ENCODE peak calls at places on chromosomes 12 and 14, in six cellular contexts. One of them, this sample, is unnamed. For H3K36me3, the result is how much of the 10 kb centered on the place peaks cover.

GRCh38 chr12:48601013-48601756 is 31.3 kb upstream of the LALBA start:
- DNase-seq in CD4-positive, alpha-beta memory T cell: no peak
- DNase-seq in CD8-positive, alpha-beta memory T cell: no peak
- DNase-seq in CD8-positive, alpha-beta T cell: no peak
- DNase-seq in CD4-positive, CD25-positive, alpha-beta regulatory T cell: no peak
- DNase-seq in right atrium auricular region: no peak
- DNase-seq in this sample: no peak

GRCh38 chr12:115953031-115953430 is 324.5 kb downstream of the MED13L start:
- DNase-seq in CD4-positive, CD25-positive, alpha-beta regulatory T cell: no peak
- DNase-seq in CD8-positive, alpha-beta T cell: no peak
- DNase-seq in CD4-positive, alpha-beta memory T cell: no peak
- DNase-seq in CD8-positive, alpha-beta memory T cell: no peak
- DNase-seq in right atrium auricular region: no peak
- DNase-seq in this sample: no peak

GRCh38 chr14:64680013-64680674 is 24.1 kb upstream of the PLEKHG3 start:
- DNase-seq in right atrium auricular region: no peak
- DNase-seq in CD4-positive, CD25-positive, alpha-beta regulatory T cell: no peak
- DNase-seq in CD4-positive, alpha-beta memory T cell: no peak
- DNase-seq in CD8-positive, alpha-beta T cell: no peak
- DNase-seq in CD8-positive, alpha-beta memory T cell: no peak
- DNase-seq in this sample: no peak

GRCh38 chr14:96888593-96888992 is 91.4 kb downstream of the VRK1 start:
- DNase-seq in CD8-positive, alpha-beta memory T cell: no peak
- DNase-seq in CD4-positive, CD25-positive, alpha-beta regulatory T cell: no peak
- DNase-seq in CD4-positive, alpha-beta memory T cell: no peak
- DNase-seq in right atrium auricular region: no peak
- DNase-seq in CD8-positive, alpha-beta T cell: no peak
- DNase-seq in this sample: no peak

GRCh38 chr12:53171725-53172329 is 8.7 kb upstream of the ZNF740 start:
- DNase-seq in CD8-positive, alpha-beta T cell: no peak
- DNase-seq in CD8-positive, alpha-beta memory T cell: no peak
- DNase-seq in right atrium auricular region: no peak
- DNase-seq in CD4-positive, CD25-positive, alpha-beta regulatory T cell: no peak
- DNase-seq in CD4-positive, alpha-beta memory T cell: no peak
- DNase-seq in this sample: no peak

GRCh38 chr12:67354322-67354721 is 85.2 kb downstream of the CAND1 start:
- DNase-seq in CD4-positive, alpha-beta memory T cell: no peak
- DNase-seq in CD8-positive, alpha-beta T cell: no peak
- DNase-seq in right atrium auricular region: peak
- DNase-seq in CD8-positive, alpha-beta memory T cell: no peak
- DNase-seq in CD4-positive, CD25-positive, alpha-beta regulatory T cell: no peak
- DNase-seq in this sample: no peak

GRCh38 chr12:124321556-124322270 is 26.8 kb downstream of the RFLNA start:
- DNase-seq in CD8-positive, alpha-beta memory T cell: no peak
- DNase-seq in CD4-positive, CD25-positive, alpha-beta regulatory T cell: no peak
- DNase-seq in CD4-positive, alpha-beta memory T cell: no peak
- DNase-seq in CD8-positive, alpha-beta T cell: no peak
- DNase-seq in right atrium auricular region: no peak
- DNase-seq in this sample: no peak

GRCh38 chr12:119693006-119693405 is 25.1 kb downstream of the PRKAB1 start:
- DNase-seq in CD4-positive, alpha-beta memory T cell: no peak
- DNase-seq in CD8-positive, alpha-beta T cell: no peak
- DNase-seq in CD4-positive, CD25-positive, alpha-beta regulatory T cell: no peak
- DNase-seq in right atrium auricular region: peak
- DNase-seq in CD8-positive, alpha-beta memory T cell: no peak
- DNase-seq in this sample: no peak

GRCh38 chr12:8145754-8146415 is 10.9 kb upstream of the ZNF705A start:
- DNase-seq in CD8-positive, alpha-beta memory T cell: no peak
- DNase-seq in CD4-positive, alpha-beta memory T cell: no peak
- DNase-seq in CD4-positive, CD25-positive, alpha-beta regulatory T cell: no peak
- DNase-seq in right atrium auricular region: no peak
- DNase-seq in CD8-positive, alpha-beta T cell: no peak
- DNase-seq in this sample: peak

GRCh38 chr12:123061806-123062205 is 81.3 kb downstream of the ARL6IP4 start:
- DNase-seq in CD4-positive, CD25-positive, alpha-beta regulatory T cell: no peak
- DNase-seq in CD4-positive, alpha-beta memory T cell: no peak
- DNase-seq in right atrium auricular region: no peak
- DNase-seq in CD8-positive, alpha-beta T cell: no peak
- DNase-seq in CD8-positive, alpha-beta memory T cell: no peak
- DNase-seq in this sample: no peak

GRCh38 chr14:35532783-35533356 is 1.1 kb upstream of the INSM2 start:
- DNase-seq in CD4-positive, alpha-beta memory T cell: no peak
- DNase-seq in CD8-positive, alpha-beta memory T cell: no peak
- DNase-seq in right atrium auricular region: no peak
- DNase-seq in CD4-positive, CD25-positive, alpha-beta regulatory T cell: peak
- DNase-seq in CD8-positive, alpha-beta T cell: no peak
- DNase-seq in this sample: no peak

GRCh38 chr12:2691340-2692111 is 103.2 kb upstream of the FKBP4 start:
- DNase-seq in CD8-positive, alpha-beta T cell: peak
- DNase-seq in CD4-positive, CD25-positive, alpha-beta regulatory T cell: peak
- DNase-seq in CD8-positive, alpha-beta memory T cell: peak
- DNase-seq in CD4-positive, alpha-beta memory T cell: peak
- DNase-seq in right atrium auricular region: no peak
- DNase-seq in this sample: no peak

GRCh38 chr14:64416348-64416932 is 28.3 kb downstream of the MTHFD1 start:
- DNase-seq in CD4-positive, alpha-beta memory T cell: no peak
- DNase-seq in CD8-positive, alpha-beta T cell: no peak
- DNase-seq in right atrium auricular region: no peak
- DNase-seq in CD4-positive, CD25-positive, alpha-beta regulatory T cell: no peak
- DNase-seq in CD8-positive, alpha-beta memory T cell: no peak
- DNase-seq in this sample: no peak

GRCh38 chr14:61184117-61184516 is 97.0 kb downstream of the TMEM30B start:
- DNase-seq in right atrium auricular region: no peak
- DNase-seq in CD4-positive, alpha-beta memory T cell: no peak
- DNase-seq in CD4-positive, CD25-positive, alpha-beta regulatory T cell: no peak
- DNase-seq in CD8-positive, alpha-beta memory T cell: no peak
- DNase-seq in CD8-positive, alpha-beta T cell: no peak
- DNase-seq in this sample: no peak

GRCh38 chr14:64792231-64792630 is 87.5 kb downstream of the SPTB start:
- DNase-seq in CD4-positive, CD25-positive, alpha-beta regulatory T cell: no peak
- DNase-seq in right atrium auricular region: no peak
- DNase-seq in CD8-positive, alpha-beta memory T cell: no peak
- DNase-seq in CD4-positive, alpha-beta memory T cell: no peak
- DNase-seq in CD8-positive, alpha-beta T cell: no peak
- DNase-seq in this sample: no peak

GRCh38 chr12:117093918-117094630 is 5.1 kb downstream of the TESC start:
- DNase-seq in CD4-positive, alpha-beta memory T cell: no peak
- DNase-seq in CD8-positive, alpha-beta T cell: no peak
- DNase-seq in CD8-positive, alpha-beta memory T cell: no peak
- DNase-seq in CD4-positive, CD25-positive, alpha-beta regulatory T cell: no peak
- DNase-seq in right atrium auricular region: no peak
- DNase-seq in this sample: peak

GRCh38 chr12:84508943-84509342 is 403.7 kb downstream of the SLC6A15 start:
- DNase-seq in CD4-positive, alpha-beta memory T cell: no peak
- DNase-seq in CD8-positive, alpha-beta memory T cell: no peak
- DNase-seq in CD4-positive, CD25-positive, alpha-beta regulatory T cell: no peak
- DNase-seq in CD8-positive, alpha-beta T cell: no peak
- DNase-seq in right atrium auricular region: no peak
- DNase-seq in this sample: no peak

GRCh38 chr12:29799591-29799990 is 15.8 kb upstream of the TMTC1 start:
- DNase-seq in CD8-positive, alpha-beta T cell: no peak
- DNase-seq in CD4-positive, CD25-positive, alpha-beta regulatory T cell: no peak
- DNase-seq in right atrium auricular region: no peak
- DNase-seq in CD8-positive, alpha-beta memory T cell: no peak
- DNase-seq in CD4-positive, alpha-beta memory T cell: no peak
- DNase-seq in this sample: no peak

GRCh38 chr12:54216580-54217308 is 28.0 kb upstream of the SMUG1 start:
- DNase-seq in CD4-positive, CD25-positive, alpha-beta regulatory T cell: peak
- DNase-seq in right atrium auricular region: peak
- DNase-seq in CD8-positive, alpha-beta memory T cell: peak
- DNase-seq in CD4-positive, alpha-beta memory T cell: peak
- DNase-seq in CD8-positive, alpha-beta T cell: peak
- DNase-seq in this sample: peak

GRCh38 chr12:80939231-80939950 is 1.7 kb upstream of the LIN7A start:
- DNase-seq in right atrium auricular region: no peak
- DNase-seq in CD4-positive, CD25-positive, alpha-beta regulatory T cell: no peak
- DNase-seq in CD8-positive, alpha-beta T cell: no peak
- DNase-seq in CD4-positive, alpha-beta memory T cell: no peak
- DNase-seq in CD8-positive, alpha-beta memory T cell: no peak
- DNase-seq in this sample: no peak

DNA sequence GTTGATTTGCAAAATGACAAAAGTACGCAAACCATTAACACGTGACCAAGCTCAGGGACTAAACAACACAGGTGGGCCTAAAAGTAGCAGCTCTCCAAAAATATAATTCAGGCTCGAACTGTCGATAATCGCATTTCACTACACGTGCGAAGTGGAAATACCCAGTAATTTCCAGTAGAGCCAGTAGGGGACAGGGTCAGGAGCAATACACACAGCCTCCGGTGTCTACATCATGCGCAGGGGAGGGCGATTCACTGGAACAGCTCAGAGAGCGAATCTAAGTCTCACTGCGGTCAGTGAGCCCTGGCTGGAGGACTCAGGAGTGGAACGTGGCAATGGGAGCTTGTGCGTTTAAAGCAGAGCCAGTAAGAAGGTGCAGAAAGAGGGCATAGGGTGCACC is 40.4 kb downstream of the SETD3 start:
- DNase-seq in CD8-positive, alpha-beta memory T cell: no peak
- DNase-seq in CD8-positive, alpha-beta T cell: no peak
- DNase-seq in right atrium auricular region: no peak
- DNase-seq in CD4-positive, CD25-positive, alpha-beta regulatory T cell: no peak
- DNase-seq in CD4-positive, alpha-beta memory T cell: no peak
- DNase-seq in this sample: no peak
- H3K36me3 ChIP-seq in CD8-positive, alpha-beta memory T cell: under half
- H3K36me3 ChIP-seq in CD8-positive, alpha-beta T cell: under half
- H3K36me3 ChIP-seq in right atrium auricular region: under half
- H3K36me3 ChIP-seq in CD4-positive, CD25-positive, alpha-beta regulatory T cell: under half
- H3K36me3 ChIP-seq in CD4-positive, alpha-beta memory T cell: under half
- H3K36me3 ChIP-seq in this sample: half or more

DNA sequence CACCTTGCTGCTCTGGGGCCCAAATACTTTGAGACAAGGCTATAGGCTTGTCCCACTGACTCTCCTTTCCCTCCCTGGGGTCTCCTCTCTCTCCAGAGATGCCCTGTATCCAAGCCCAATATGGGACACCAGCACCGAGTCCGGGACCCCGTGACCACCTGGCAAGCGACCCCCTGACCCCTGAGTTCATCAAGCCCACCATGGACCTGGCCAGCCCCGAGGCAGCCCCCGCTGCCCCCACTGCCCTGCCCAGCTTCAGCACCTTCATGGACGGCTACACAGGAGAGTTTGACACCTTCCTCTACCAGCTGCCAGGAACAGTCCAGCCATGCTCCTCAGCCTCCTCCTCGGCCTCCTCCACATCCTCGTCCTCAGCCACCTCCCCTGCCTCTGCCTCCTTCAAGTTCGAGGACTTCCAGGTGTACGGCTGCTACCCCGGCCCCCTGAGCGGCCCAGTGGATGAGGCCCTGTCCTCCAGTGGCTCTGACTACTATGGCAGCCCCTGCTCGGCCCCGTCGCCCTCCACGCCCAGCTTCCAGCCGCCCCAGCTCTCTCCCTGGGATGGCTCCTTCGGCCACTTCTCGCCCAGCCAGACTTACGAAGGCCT is 3.1 kb downstream of the NR4A1 start:
- DNase-seq in right atrium auricular region: no peak
- DNase-seq in CD4-positive, alpha-beta memory T cell: no peak
- DNase-seq in CD8-positive, alpha-beta memory T cell: no peak
- DNase-seq in CD8-positive, alpha-beta T cell: no peak
- DNase-seq in CD4-positive, CD25-positive, alpha-beta regulatory T cell: no peak
- DNase-seq in this sample: no peak
- H3K27ac ChIP-seq in right atrium auricular region: peak
- H3K27ac ChIP-seq in CD4-positive, alpha-beta memory T cell: no peak
- H3K27ac ChIP-seq in CD8-positive, alpha-beta memory T cell: no peak
- H3K27ac ChIP-seq in CD8-positive, alpha-beta T cell: no peak
- H3K27ac ChIP-seq in CD4-positive, CD25-positive, alpha-beta regulatory T cell: no peak
- H3K27ac ChIP-seq in this sample: no peak

GRCh38 chr12:69529021-69529420 is 56.2 kb upstream of the CCT2 start:
- DNase-seq in right atrium auricular region: no peak
- DNase-seq in CD8-positive, alpha-beta T cell: no peak
- DNase-seq in CD4-positive, alpha-beta memory T cell: no peak
- DNase-seq in CD8-positive, alpha-beta memory T cell: no peak
- DNase-seq in CD4-positive, CD25-positive, alpha-beta regulatory T cell: no peak
- DNase-seq in this sample: no peak

GRCh38 chr12:69534389-69534822 is 50.9 kb upstream of the CCT2 start:
- DNase-seq in CD4-positive, CD25-positive, alpha-beta regulatory T cell: no peak
- DNase-seq in CD8-positive, alpha-beta T cell: no peak
- DNase-seq in right atrium auricular region: peak
- DNase-seq in CD8-positive, alpha-beta memory T cell: no peak
- DNase-seq in CD4-positive, alpha-beta memory T cell: no peak
- DNase-seq in this sample: peak
- H3K36me3 ChIP-seq in CD4-positive, CD25-positive, alpha-beta regulatory T cell: under half
- H3K36me3 ChIP-seq in CD8-positive, alpha-beta T cell: under half
- H3K36me3 ChIP-seq in right atrium auricular region: under half
- H3K36me3 ChIP-seq in CD8-positive, alpha-beta memory T cell: under half
- H3K36me3 ChIP-seq in CD4-positive, alpha-beta memory T cell: under half
- H3K36me3 ChIP-seq in this sample: under half

DNA sequence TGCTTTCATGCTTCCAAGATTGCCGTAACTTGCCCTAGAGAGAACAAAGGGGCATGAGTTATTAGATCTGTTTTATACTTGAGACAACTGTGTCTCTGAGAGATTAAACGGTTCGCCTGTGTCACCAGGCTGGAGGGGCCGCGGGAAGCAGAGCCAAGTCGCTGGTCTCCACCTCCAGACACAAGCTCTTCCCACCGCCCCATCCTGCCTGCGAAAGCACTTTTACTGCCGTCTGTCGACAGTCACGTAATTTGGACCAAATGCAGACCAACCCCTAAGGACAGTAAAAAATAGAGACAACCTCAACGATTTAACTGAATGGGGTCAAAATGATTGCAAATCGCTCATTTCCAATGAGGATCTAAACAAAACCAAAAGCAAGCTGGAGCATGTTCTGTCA is 17.3 kb downstream of the GSC start:
- DNase-seq in right atrium auricular region: no peak
- DNase-seq in CD4-positive, CD25-positive, alpha-beta regulatory T cell: no peak
- DNase-seq in CD8-positive, alpha-beta T cell: no peak
- DNase-seq in CD8-positive, alpha-beta memory T cell: no peak
- DNase-seq in CD4-positive, alpha-beta memory T cell: no peak
- DNase-seq in this sample: no peak
- H3K27ac ChIP-seq in right atrium auricular region: no peak
- H3K27ac ChIP-seq in CD4-positive, CD25-positive, alpha-beta regulatory T cell: no peak
- H3K27ac ChIP-seq in CD8-positive, alpha-beta T cell: no peak
- H3K27ac ChIP-seq in CD8-positive, alpha-beta memory T cell: no peak
- H3K27ac ChIP-seq in CD4-positive, alpha-beta memory T cell: no peak
- H3K27ac ChIP-seq in this sample: no peak

GRCh38 chr12:6219980-6220379 is 19.8 kb downstream of the CD9 start:
- DNase-seq in CD8-positive, alpha-beta T cell: no peak
- DNase-seq in CD4-positive, CD25-positive, alpha-beta regulatory T cell: no peak
- DNase-seq in right atrium auricular region: no peak
- DNase-seq in CD8-positive, alpha-beta memory T cell: no peak
- DNase-seq in CD4-positive, alpha-beta memory T cell: no peak
- DNase-seq in this sample: no peak
- H3K36me3 ChIP-seq in CD8-positive, alpha-beta T cell: under half
- H3K36me3 ChIP-seq in CD4-positive, CD25-positive, alpha-beta regulatory T cell: under half
- H3K36me3 ChIP-seq in right atrium auricular region: under half
- H3K36me3 ChIP-seq in CD8-positive, alpha-beta memory T cell: under half
- H3K36me3 ChIP-seq in CD4-positive, alpha-beta memory T cell: under half
- H3K36me3 ChIP-seq in this sample: under half

GRCh38 chr14:21537088-21537424 is 10.9 kb upstream of the SALL2 start:
- DNase-seq in CD8-positive, alpha-beta T cell: no peak
- DNase-seq in CD4-positive, CD25-positive, alpha-beta regulatory T cell: no peak
- DNase-seq in CD4-positive, alpha-beta memory T cell: no peak
- DNase-seq in right atrium auricular region: no peak
- DNase-seq in CD8-positive, alpha-beta memory T cell: no peak
- DNase-seq in this sample: no peak
- H3K27ac ChIP-seq in CD8-positive, alpha-beta T cell: no peak
- H3K27ac ChIP-seq in CD4-positive, CD25-positive, alpha-beta regulatory T cell: no peak
- H3K27ac ChIP-seq in CD4-positive, alpha-beta memory T cell: no peak
- H3K27ac ChIP-seq in right atrium auricular region: no peak
- H3K27ac ChIP-seq in CD8-positive, alpha-beta memory T cell: no peak
- H3K27ac ChIP-seq in this sample: no peak